ENCODE peak calls at places on chromosomes 16 and 17, in ten cellular contexts. One of them, this sample, is unnamed.

GRCh38 chr17:49582789-49583188 is 7.1 kb downstream of the NXPH3 start:
- DNase-seq in tibial nerve: no peak
- DNase-seq in CD8-positive, alpha-beta T cell: no peak
- DNase-seq in fibroblast of lung: peak
- DNase-seq in left ventricle myocardium inferior: no peak
- DNase-seq in ovary: no peak
- DNase-seq in nephron progenitor cell: no peak
- DNase-seq in AG04449: no peak
- DNase-seq in epithelial cell of esophagus: peak
- DNase-seq in mammary epithelial cell: no peak
- DNase-seq in this sample: no peak

GRCh38 chr17:65085397-65085796 is 28.9 kb upstream of the GNA13 start:
- DNase-seq in AG04449: no peak
- DNase-seq in CD8-positive, alpha-beta T cell: no peak
- DNase-seq in epithelial cell of esophagus: no peak
- DNase-seq in left ventricle myocardium inferior: no peak
- DNase-seq in tibial nerve: no peak
- DNase-seq in nephron progenitor cell: no peak
- DNase-seq in ovary: no peak
- DNase-seq in mammary epithelial cell: no peak
- DNase-seq in fibroblast of lung: no peak
- DNase-seq in this sample: no peak

GRCh38 chr17:5686246-5686645 is 101.9 kb upstream of the NLRP1 start:
- DNase-seq in ovary: no peak
- DNase-seq in CD8-positive, alpha-beta T cell: no peak
- DNase-seq in nephron progenitor cell: no peak
- DNase-seq in epithelial cell of esophagus: no peak
- DNase-seq in fibroblast of lung: no peak
- DNase-seq in mammary epithelial cell: no peak
- DNase-seq in left ventricle myocardium inferior: no peak
- DNase-seq in tibial nerve: no peak
- DNase-seq in AG04449: no peak
- DNase-seq in this sample: no peak

GRCh38 chr16:24800586-24800985 is 45.2 kb upstream of the SLC5A11 start:
- DNase-seq in CD8-positive, alpha-beta T cell: no peak
- DNase-seq in nephron progenitor cell: no peak
- DNase-seq in epithelial cell of esophagus: peak
- DNase-seq in mammary epithelial cell: peak
- DNase-seq in AG04449: no peak
- DNase-seq in left ventricle myocardium inferior: no peak
- DNase-seq in fibroblast of lung: peak
- DNase-seq in tibial nerve: no peak
- DNase-seq in ovary: no peak
- DNase-seq in this sample: no peak

GRCh38 chr16:71185366-71185765 is 45.2 kb downstream of the HYDIN start:
- DNase-seq in mammary epithelial cell: no peak
- DNase-seq in nephron progenitor cell: no peak
- DNase-seq in fibroblast of lung: peak
- DNase-seq in epithelial cell of esophagus: no peak
- DNase-seq in AG04449: no peak
- DNase-seq in CD8-positive, alpha-beta T cell: no peak
- DNase-seq in left ventricle myocardium inferior: no peak
- DNase-seq in ovary: no peak
- DNase-seq in tibial nerve: no peak
- DNase-seq in this sample: no peak

GRCh38 chr16:54519161-54519685 is 232.6 kb upstream of the IRX3 start:
- DNase-seq in fibroblast of lung: no peak
- DNase-seq in left ventricle myocardium inferior: no peak
- DNase-seq in nephron progenitor cell: no peak
- DNase-seq in tibial nerve: no peak
- DNase-seq in mammary epithelial cell: no peak
- DNase-seq in AG04449: no peak
- DNase-seq in CD8-positive, alpha-beta T cell: no peak
- DNase-seq in ovary: no peak
- DNase-seq in epithelial cell of esophagus: no peak
- DNase-seq in this sample: no peak

GRCh38 chr17:82298538-82299421 is 18.6 kb downstream of the CD7 start:
- DNase-seq in left ventricle myocardium inferior: no peak
- DNase-seq in CD8-positive, alpha-beta T cell: no peak
- DNase-seq in mammary epithelial cell: no peak
- DNase-seq in ovary: no peak
- DNase-seq in fibroblast of lung: no peak
- DNase-seq in AG04449: no peak
- DNase-seq in nephron progenitor cell: no peak
- DNase-seq in epithelial cell of esophagus: no peak
- DNase-seq in tibial nerve: no peak
- DNase-seq in this sample: no peak

GRCh38 chr16:53752566-53752965 is 48.6 kb downstream of the FTO start:
- DNase-seq in CD8-positive, alpha-beta T cell: no peak
- DNase-seq in tibial nerve: no peak
- DNase-seq in mammary epithelial cell: no peak
- DNase-seq in ovary: no peak
- DNase-seq in AG04449: no peak
- DNase-seq in epithelial cell of esophagus: no peak
- DNase-seq in nephron progenitor cell: no peak
- DNase-seq in left ventricle myocardium inferior: no peak
- DNase-seq in fibroblast of lung: no peak
- DNase-seq in this sample: no peak

GRCh38 chr17:40340880-40341807 is 23.4 kb downstream of the GJD3 start:
- DNase-seq in mammary epithelial cell: peak
- DNase-seq in ovary: peak
- DNase-seq in tibial nerve: peak
- DNase-seq in nephron progenitor cell: peak
- DNase-seq in CD8-positive, alpha-beta T cell: peak
- DNase-seq in left ventricle myocardium inferior: peak
- DNase-seq in fibroblast of lung: peak
- DNase-seq in AG04449: no peak
- DNase-seq in epithelial cell of esophagus: peak
- DNase-seq in this sample: peak

GRCh38 chr16:4388275-4389021 is 16.8 kb downstream of the VASN start:
- DNase-seq in CD8-positive, alpha-beta T cell: no peak
- DNase-seq in nephron progenitor cell: peak
- DNase-seq in left ventricle myocardium inferior: peak
- DNase-seq in mammary epithelial cell: no peak
- DNase-seq in fibroblast of lung: no peak
- DNase-seq in AG04449: no peak
- DNase-seq in ovary: no peak
- DNase-seq in epithelial cell of esophagus: no peak
- DNase-seq in tibial nerve: no peak
- DNase-seq in this sample: no peak

GRCh38 chr17:14748036-14748715 is 447.3 kb downstream of the HS3ST3B1 start:
- DNase-seq in ovary: no peak
- DNase-seq in nephron progenitor cell: no peak
- DNase-seq in fibroblast of lung: no peak
- DNase-seq in tibial nerve: no peak
- DNase-seq in left ventricle myocardium inferior: no peak
- DNase-seq in mammary epithelial cell: peak
- DNase-seq in AG04449: no peak
- DNase-seq in CD8-positive, alpha-beta T cell: no peak
- DNase-seq in epithelial cell of esophagus: peak
- DNase-seq in this sample: no peak

GRCh38 chr16:72853575-72853974 is 194.4 kb downstream of the ZFHX3 start:
- DNase-seq in mammary epithelial cell: no peak
- DNase-seq in nephron progenitor cell: no peak
- DNase-seq in CD8-positive, alpha-beta T cell: no peak
- DNase-seq in AG04449: no peak
- DNase-seq in fibroblast of lung: no peak
- DNase-seq in epithelial cell of esophagus: no peak
- DNase-seq in tibial nerve: no peak
- DNase-seq in left ventricle myocardium inferior: no peak
- DNase-seq in ovary: no peak
- DNase-seq in this sample: no peak

GRCh38 chr17:41307647-41308046 is 1.5 kb downstream of the KRTAP16-1 start:
- DNase-seq in nephron progenitor cell: no peak
- DNase-seq in mammary epithelial cell: no peak
- DNase-seq in CD8-positive, alpha-beta T cell: no peak
- DNase-seq in AG04449: no peak
- DNase-seq in epithelial cell of esophagus: no peak
- DNase-seq in left ventricle myocardium inferior: no peak
- DNase-seq in fibroblast of lung: peak
- DNase-seq in ovary: no peak
- DNase-seq in tibial nerve: no peak
- DNase-seq in this sample: no peak

GRCh38 chr16:55622302-55622701 is 33.5 kb upstream of the SLC6A2 start:
- DNase-seq in AG04449: no peak
- DNase-seq in mammary epithelial cell: no peak
- DNase-seq in epithelial cell of esophagus: no peak
- DNase-seq in CD8-positive, alpha-beta T cell: no peak
- DNase-seq in fibroblast of lung: no peak
- DNase-seq in ovary: no peak
- DNase-seq in nephron progenitor cell: no peak
- DNase-seq in left ventricle myocardium inferior: no peak
- DNase-seq in tibial nerve: no peak
- DNase-seq in this sample: no peak

GRCh38 chr16:55621771-55622170 is 34.0 kb upstream of the SLC6A2 start:
- DNase-seq in mammary epithelial cell: no peak
- DNase-seq in CD8-positive, alpha-beta T cell: no peak
- DNase-seq in fibroblast of lung: no peak
- DNase-seq in tibial nerve: no peak
- DNase-seq in nephron progenitor cell: no peak
- DNase-seq in epithelial cell of esophagus: no peak
- DNase-seq in ovary: no peak
- DNase-seq in AG04449: no peak
- DNase-seq in left ventricle myocardium inferior: no peak
- DNase-seq in this sample: no peak

GRCh38 chr16:55624696-55625095 is 31.1 kb upstream of the SLC6A2 start:
- DNase-seq in nephron progenitor cell: no peak
- DNase-seq in epithelial cell of esophagus: no peak
- DNase-seq in ovary: no peak
- DNase-seq in fibroblast of lung: no peak
- DNase-seq in CD8-positive, alpha-beta T cell: no peak
- DNase-seq in tibial nerve: no peak
- DNase-seq in left ventricle myocardium inferior: no peak
- DNase-seq in AG04449: no peak
- DNase-seq in mammary epithelial cell: no peak
- DNase-seq in this sample: no peak

GRCh38 chr16:55622930-55623561 is 32.7 kb upstream of the SLC6A2 start:
- DNase-seq in tibial nerve: no peak
- DNase-seq in left ventricle myocardium inferior: no peak
- DNase-seq in epithelial cell of esophagus: peak
- DNase-seq in nephron progenitor cell: peak
- DNase-seq in ovary: no peak
- DNase-seq in mammary epithelial cell: peak
- DNase-seq in CD8-positive, alpha-beta T cell: no peak
- DNase-seq in fibroblast of lung: no peak
- DNase-seq in AG04449: no peak
- DNase-seq in this sample: no peak

DNA sequence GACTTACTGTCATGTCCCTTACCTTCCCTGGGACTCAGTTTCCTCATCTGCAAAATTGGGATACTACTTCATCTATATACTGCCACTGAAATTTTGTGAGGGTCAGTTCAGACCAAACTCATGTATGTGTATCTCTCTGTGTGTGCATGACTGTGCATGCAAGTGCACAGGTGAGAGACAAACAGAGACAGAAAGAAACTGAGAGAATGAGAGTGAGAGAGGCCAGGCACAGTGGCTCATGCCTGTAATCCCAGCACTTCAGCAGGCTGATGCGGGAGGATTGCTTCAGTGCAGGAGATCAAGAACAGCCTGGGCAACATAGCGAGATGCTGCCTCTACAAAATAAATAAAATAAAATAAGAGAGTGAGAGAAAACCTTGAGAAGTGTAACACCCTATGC is 32.1 kb upstream of the SLC6A2 start:
- DNase-seq in mammary epithelial cell: no peak
- DNase-seq in left ventricle myocardium inferior: no peak
- DNase-seq in CD8-positive, alpha-beta T cell: no peak
- DNase-seq in tibial nerve: no peak
- DNase-seq in epithelial cell of esophagus: no peak
- DNase-seq in nephron progenitor cell: no peak
- DNase-seq in AG04449: no peak
- DNase-seq in ovary: no peak
- DNase-seq in fibroblast of lung: no peak
- DNase-seq in this sample: no peak
- TF ChIP-seq CTCF in mammary epithelial cell: no peak
- TF ChIP-seq CTCF in left ventricle myocardium inferior: no peak
- TF ChIP-seq CTCF in CD8-positive, alpha-beta T cell: no peak
- TF ChIP-seq CTCF in tibial nerve: no peak
- TF ChIP-seq CTCF in epithelial cell of esophagus: no peak
- TF ChIP-seq CTCF in nephron progenitor cell: no peak
- TF ChIP-seq CTCF in AG04449: no peak
- TF ChIP-seq CTCF in ovary: no peak
- TF ChIP-seq CTCF in fibroblast of lung: no peak
- TF ChIP-seq CTCF in this sample: no peak

GRCh38 chr17:2517539-2517938 is 5.9 kb upstream of the METTL16 start:
- DNase-seq in fibroblast of lung: no peak
- DNase-seq in CD8-positive, alpha-beta T cell: no peak
- DNase-seq in ovary: no peak
- DNase-seq in AG04449: no peak
- DNase-seq in mammary epithelial cell: no peak
- DNase-seq in epithelial cell of esophagus: no peak
- DNase-seq in left ventricle myocardium inferior: no peak
- DNase-seq in tibial nerve: no peak
- DNase-seq in nephron progenitor cell: no peak
- DNase-seq in this sample: no peak
- TF ChIP-seq CTCF in fibroblast of lung: no peak
- TF ChIP-seq CTCF in CD8-positive, alpha-beta T cell: no peak
- TF ChIP-seq CTCF in ovary: no peak
- TF ChIP-seq CTCF in AG04449: no peak
- TF ChIP-seq CTCF in mammary epithelial cell: no peak
- TF ChIP-seq CTCF in epithelial cell of esophagus: no peak
- TF ChIP-seq CTCF in left ventricle myocardium inferior: no peak
- TF ChIP-seq CTCF in tibial nerve: no peak
- TF ChIP-seq CTCF in nephron progenitor cell: no peak
- TF ChIP-seq CTCF in this sample: no peak

DNA sequence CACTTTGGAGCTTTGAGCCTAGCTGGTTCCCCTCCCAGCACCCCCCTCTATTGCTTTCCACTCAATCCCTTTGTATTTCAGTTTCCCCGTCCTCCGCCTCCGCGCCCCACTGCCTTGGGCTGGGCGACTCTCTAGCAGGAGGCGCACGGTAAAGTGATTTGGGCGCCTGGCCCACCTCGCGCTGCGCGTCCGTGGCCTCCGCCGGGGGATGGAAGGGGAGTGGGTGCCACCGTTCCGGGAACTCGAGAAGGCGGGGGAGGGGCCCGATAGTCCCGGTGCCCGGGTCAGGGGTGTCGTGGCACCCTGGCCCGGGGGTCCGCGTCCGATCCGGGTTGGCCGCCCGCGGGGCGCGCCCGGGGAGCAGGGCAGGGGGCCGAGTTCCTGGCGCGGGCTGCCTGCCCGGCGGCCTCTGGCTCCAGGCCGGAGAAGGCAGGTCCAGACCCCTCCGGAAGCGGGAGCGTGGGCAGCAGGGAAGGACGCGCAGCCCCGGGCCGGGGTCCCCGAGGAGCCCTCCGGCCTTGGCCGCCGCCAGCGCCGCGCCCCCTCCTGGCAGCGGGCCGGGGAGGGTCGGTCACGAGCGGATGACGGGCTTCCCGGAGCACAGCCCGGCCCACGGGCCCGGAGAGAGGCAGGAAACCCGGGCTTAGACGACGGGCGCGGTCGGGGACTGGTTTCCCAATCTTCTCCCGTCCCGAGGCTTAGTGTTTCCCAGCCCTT is 15.8 kb downstream of the MEOX1 start:
- DNase-seq in CD8-positive, alpha-beta T cell: no peak
- DNase-seq in mammary epithelial cell: no peak
- DNase-seq in nephron progenitor cell: peak
- DNase-seq in ovary: peak
- DNase-seq in fibroblast of lung: peak
- DNase-seq in AG04449: no peak
- DNase-seq in tibial nerve: peak
- DNase-seq in epithelial cell of esophagus: peak
- DNase-seq in left ventricle myocardium inferior: peak
- DNase-seq in this sample: no peak
- TF ChIP-seq CTCF in CD8-positive, alpha-beta T cell: no peak
- TF ChIP-seq CTCF in mammary epithelial cell: no peak
- TF ChIP-seq CTCF in nephron progenitor cell: no peak
- TF ChIP-seq CTCF in ovary: no peak
- TF ChIP-seq CTCF in fibroblast of lung: no peak
- TF ChIP-seq CTCF in AG04449: no peak
- TF ChIP-seq CTCF in tibial nerve: peak
- TF ChIP-seq CTCF in epithelial cell of esophagus: no peak
- TF ChIP-seq CTCF in left ventricle myocardium inferior: no peak
- TF ChIP-seq CTCF in this sample: no peak

GRCh38 chr17:48051706-48052486 is 3.7 kb downstream of the NFE2L1 start:
- DNase-seq in nephron progenitor cell: no peak
- DNase-seq in fibroblast of lung: peak
- DNase-seq in epithelial cell of esophagus: peak
- DNase-seq in mammary epithelial cell: peak
- DNase-seq in tibial nerve: peak
- DNase-seq in ovary: peak
- DNase-seq in CD8-positive, alpha-beta T cell: no peak
- DNase-seq in AG04449: peak
- DNase-seq in left ventricle myocardium inferior: peak
- DNase-seq in this sample: no peak
- TF ChIP-seq CTCF in nephron progenitor cell: no peak
- TF ChIP-seq CTCF in fibroblast of lung: peak
- TF ChIP-seq CTCF in epithelial cell of esophagus: no peak
- TF ChIP-seq CTCF in mammary epithelial cell: no peak
- TF ChIP-seq CTCF in tibial nerve: peak
- TF ChIP-seq CTCF in ovary: no peak
- TF ChIP-seq CTCF in CD8-positive, alpha-beta T cell: no peak
- TF ChIP-seq CTCF in AG04449: no peak
- TF ChIP-seq CTCF in left ventricle myocardium inferior: peak
- TF ChIP-seq CTCF in this sample: no peak